ENCODE peak calls at places on chromosomes 13 and 19, in ten cellular contexts. W, M, R, E, L, B, Y, T, X and H are unnamed samples. For H3K4me1, the result is how much of the 10 kb centered on the place peaks cover.

GRCh38 chr19:39430675-39431593 is 4.8 kb downstream of the RPS16 start:
- DNase-seq in W (peak), M (no peak), R (peak), E (peak), L (no peak), B (peak), Y (no peak), T (no peak), X (no peak), H (peak)

GRCh38 chr13:27913116-27913515 is 6.7 kb upstream of the PDX1 start:
- DNase-seq in W (no peak), M (no peak), R (no peak), E (no peak), L (no peak), B (no peak), Y (no peak), T (no peak), X (no peak), H (no peak)

GRCh38 chr13:67069117-67069767 is 160.9 kb downstream of the PCDH9 start:
- DNase-seq in W (no peak), M (no peak), R (peak), E (no peak), L (no peak), B (peak), Y (no peak), T (no peak), X (no peak), H (no peak)

GRCh38 chr19:17557461-17557860 is 2.0 kb downstream of the COLGALT1 start:
- DNase-seq in W (no peak), M (no peak), R (no peak), E (no peak), L (no peak), B (no peak), Y (no peak), T (no peak), X (no peak), H (no peak)

GRCh38 chr13:26971990-26972888 is 199.4 kb downstream of the USP12 start:
- DNase-seq in W (peak), M (no peak), R (peak), E (no peak), L (no peak), B (peak), Y (peak), T (no peak), X (no peak), H (no peak)

GRCh38 chr19:15463865-15464371 is 426 bp downstream of the RASAL3 start:
- DNase-seq in W (peak), M (no peak), R (no peak), E (no peak), L (no peak), B (no peak), Y (no peak), T (peak), X (no peak), H (no peak)

GRCh38 chr13:32060319-32060924 is 28.8 kb downstream of the FRY start:
- DNase-seq in W (no peak), M (no peak), R (peak), E (no peak), L (no peak), B (no peak), Y (no peak), T (no peak), X (no peak), H (no peak)

GRCh38 chr13:33261426-33262068 is 24.0 kb downstream of the STARD13 start:
- DNase-seq in W (no peak), M (no peak), R (peak), E (no peak), L (no peak), B (no peak), Y (no peak), T (no peak), X (peak), H (no peak)

GRCh38 chr13:75473472-75473871 is 8.5 kb downstream of the TBC1D4 start:
- DNase-seq in W (no peak), M (no peak), R (no peak), E (no peak), L (no peak), B (no peak), Y (no peak), T (no peak), X (no peak), H (no peak)

GRCh38 chr19:16368385-16369305 is 44.0 kb downstream of the KLF2 start:
- DNase-seq in W (peak), M (no peak), R (no peak), E (no peak), L (no peak), B (no peak), Y (no peak), T (no peak), X (no peak), H (no peak)

GRCh38 chr13:79404985-79405384 is 1.1 kb downstream of the RBM26 start:
- DNase-seq in W (no peak), M (no peak), R (no peak), E (peak), L (no peak), B (no peak), Y (no peak), T (no peak), X (no peak), H (no peak)

GRCh38 chr13:21014666-21015170 is 46.7 kb downstream of the LATS2 start:
- DNase-seq in W (peak), M (no peak), R (peak), E (peak), L (no peak), B (peak), Y (no peak), T (no peak), X (no peak), H (peak)

GRCh38 chr13:31328549-31329229 is 128.9 kb downstream of the B3GLCT start:
- DNase-seq in W (no peak), M (no peak), R (peak), E (no peak), L (no peak), B (no peak), Y (no peak), T (no peak), X (no peak), H (no peak)

GRCh38 chr13:32381539-32381938 is 46.4 kb downstream of the N4BP2L1 start:
- DNase-seq in W (no peak), M (no peak), R (peak), E (peak), L (no peak), B (peak), Y (peak), T (no peak), X (no peak), H (peak)

GRCh38 chr13:30395192-30396158 is 26.8 kb upstream of the UBE2L5 start:
- DNase-seq in W (peak), M (peak), R (peak), E (peak), L (peak), B (peak), Y (no peak), T (peak), X (peak), H (peak)

GRCh38 chr13:95791084-95791722 is 114.3 kb downstream of the DNAJC3 start:
- DNase-seq in W (no peak), M (no peak), R (no peak), E (no peak), L (no peak), B (no peak), Y (no peak), T (no peak), X (no peak), H (no peak)

GRCh38 chr19:44142014-44142523 is 715 bp downstream of the ZNF234 start:
- DNase-seq in W (no peak), M (no peak), R (peak), E (peak), L (no peak), B (no peak), Y (no peak), T (no peak), X (no peak), H (peak)

GRCh38 chr13:110129539-110130186 is 177.3 kb downstream of the COL4A1 start:
- DNase-seq in W (no peak), M (no peak), R (no peak), E (no peak), L (peak), B (no peak), Y (no peak), T (no peak), X (no peak), H (no peak)

GRCh38 chr19:18859676-18860301 is 28.0 kb downstream of the UPF1 start:
- DNase-seq in W (peak), M (no peak), R (no peak), E (peak), L (no peak), B (no peak), Y (no peak), T (no peak), X (peak), H (no peak)

DNA sequence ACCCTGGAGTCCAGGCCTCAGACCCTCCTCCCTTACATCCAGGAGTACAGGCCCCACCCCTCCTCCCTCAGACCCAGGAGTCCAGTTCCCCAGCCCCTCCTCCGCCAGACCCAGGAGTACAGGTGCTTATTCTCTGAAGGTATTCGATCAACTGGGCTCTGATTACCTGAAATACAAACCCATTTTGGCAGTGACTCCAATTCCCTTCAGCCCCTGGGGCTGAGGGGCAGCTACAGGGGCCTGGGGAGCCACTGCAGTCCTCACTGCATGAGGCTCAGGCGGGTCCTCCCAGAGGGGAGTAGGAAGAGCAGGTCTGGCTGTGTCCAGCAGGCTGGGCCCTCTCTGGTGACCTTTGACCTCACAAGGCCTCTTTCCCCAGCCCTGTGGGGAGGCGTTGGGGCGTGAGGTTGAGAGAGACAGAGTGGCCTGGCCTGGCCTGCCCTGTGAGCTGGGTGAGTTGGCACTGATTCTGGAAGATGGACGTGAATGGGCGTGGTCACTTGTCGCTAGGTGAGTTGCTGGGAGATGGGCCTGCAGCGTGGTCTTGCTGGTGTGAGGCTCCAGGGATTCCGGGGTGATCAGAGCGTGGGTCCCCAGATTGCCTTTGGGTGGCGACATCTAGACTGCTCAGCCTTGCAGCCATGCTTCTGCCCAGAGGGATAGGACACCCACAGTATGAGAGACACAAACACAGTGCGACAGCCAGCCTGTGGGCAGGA is 3.1 kb downstream of the BCAT2 start:
- DNase-seq in W (peak), M (no peak), R (no peak), E (no peak), L (no peak), B (peak), Y (no peak), T (no peak), X (no peak), H (no peak)
- TF ChIP-seq CTCF in W (no peak), M (no peak), R (no peak), E (no peak), L (no peak), B (peak), Y (peak), T (no peak), X (no peak), H (no peak)

GRCh38 chr19:57754091-57754673 is 7.6 kb downstream of the ZNF776 start:
- DNase-seq in W (no peak), M (no peak), R (no peak), E (no peak), L (no peak), B (no peak), Y (no peak), T (no peak), X (no peak), H (no peak)

GRCh38 chr19:57755031-57755430 is 8.4 kb downstream of the ZNF776 start:
- DNase-seq in W (no peak), M (no peak), R (no peak), E (no peak), L (no peak), B (no peak), Y (no peak), T (no peak), X (no peak), H (no peak)

GRCh38 chr19:57757941-57758340 is 11.3 kb downstream of the ZNF776 start:
- DNase-seq in W (no peak), M (no peak), R (no peak), E (no peak), L (no peak), B (no peak), Y (no peak), T (no peak), X (no peak), H (no peak)

DNA sequence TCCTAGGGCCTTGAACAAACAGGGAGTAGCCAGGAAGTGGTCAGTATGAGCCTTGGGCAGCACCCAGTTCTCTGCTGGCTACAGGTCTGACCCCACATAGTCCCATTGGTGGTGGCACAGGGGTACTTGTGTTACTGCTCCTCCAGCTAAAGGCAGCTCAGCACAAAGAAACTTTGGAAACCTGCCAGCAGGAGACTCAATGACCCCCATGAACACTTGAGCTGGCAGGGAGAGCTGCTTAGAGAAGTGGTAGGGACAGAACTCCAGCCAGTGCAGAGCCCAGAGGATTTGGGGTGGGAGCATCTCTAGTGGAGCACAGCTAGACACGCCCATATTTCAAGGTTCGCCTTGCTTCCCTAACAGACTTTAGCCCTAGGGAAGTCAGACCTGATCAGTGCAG is 10.4 kb upstream of the ZNF586 start:
- DNase-seq in W (no peak), M (no peak), R (no peak), E (no peak), L (no peak), B (no peak), Y (no peak), T (no peak), X (no peak), H (peak)
- TF ChIP-seq POLR2A in W (no peak), M (no peak), R (no peak), E (peak), L (no peak), B (no peak), Y (no peak), T (no peak), X (no peak), H (no peak)

GRCh38 chr13:76723551-76724232 is 162.5 kb downstream of the KCTD12 start:
- DNase-seq in W (no peak), M (no peak), R (peak), E (peak), L (no peak), B (no peak), Y (peak), T (no peak), X (no peak), H (no peak)
- H3K4me1 ChIP-seq in W (under half), M (under half), R (under half), E (under half), L (under half), B (under half), Y (under half), T (under half), X (under half), H (under half)

GRCh38 chr19:50910722-50911121 is 473 bp downstream of the KLK4 start:
- DNase-seq in W (no peak), M (no peak), R (no peak), E (no peak), L (no peak), B (no peak), Y (no peak), T (no peak), X (no peak), H (no peak)

GRCh38 chr19:50902640-50903039 is 8.6 kb downstream of the KLK4 start:
- DNase-seq in W (no peak), M (no peak), R (no peak), E (no peak), L (no peak), B (no peak), Y (no peak), T (no peak), X (no peak), H (no peak)

GRCh38 chr19:50909240-50910070 is 1.7 kb downstream of the KLK4 start:
- DNase-seq in W (peak), M (no peak), R (no peak), E (peak), L (no peak), B (peak), Y (peak), T (no peak), X (peak), H (peak)

GRCh38 chr19:50908311-50908710 is 2.9 kb downstream of the KLK4 start:
- DNase-seq in W (no peak), M (no peak), R (no peak), E (no peak), L (no peak), B (no peak), Y (no peak), T (no peak), X (no peak), H (no peak)

DNA sequence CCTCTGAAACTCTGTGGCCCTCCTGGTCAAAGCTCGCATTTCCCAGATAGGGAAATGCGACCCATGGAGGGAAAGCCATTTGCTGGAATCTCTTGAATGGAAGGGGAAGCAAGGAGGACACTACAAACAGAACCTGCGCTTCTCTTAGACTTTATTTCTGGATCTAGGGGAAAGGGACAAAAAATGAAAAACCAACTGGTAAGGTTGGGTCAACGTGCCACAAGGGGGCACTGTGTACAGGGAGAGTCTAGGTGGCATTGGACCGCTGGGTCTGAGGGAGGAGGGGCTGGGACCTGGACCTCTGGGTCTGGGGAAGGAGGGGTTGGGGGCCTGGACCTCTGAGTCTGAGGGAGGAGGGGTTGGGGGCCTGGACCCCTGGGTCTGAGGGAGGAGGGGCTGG is 5.0 kb downstream of the KLK4 start:
- DNase-seq in W (peak), M (no peak), R (no peak), E (no peak), L (no peak), B (peak), Y (no peak), T (no peak), X (no peak), H (peak)
- TF ChIP-seq CTCF in W (peak), M (peak), R (peak), E (peak), L (peak), B (peak), Y (peak), T (peak), X (no peak), H (no peak)

DNA sequence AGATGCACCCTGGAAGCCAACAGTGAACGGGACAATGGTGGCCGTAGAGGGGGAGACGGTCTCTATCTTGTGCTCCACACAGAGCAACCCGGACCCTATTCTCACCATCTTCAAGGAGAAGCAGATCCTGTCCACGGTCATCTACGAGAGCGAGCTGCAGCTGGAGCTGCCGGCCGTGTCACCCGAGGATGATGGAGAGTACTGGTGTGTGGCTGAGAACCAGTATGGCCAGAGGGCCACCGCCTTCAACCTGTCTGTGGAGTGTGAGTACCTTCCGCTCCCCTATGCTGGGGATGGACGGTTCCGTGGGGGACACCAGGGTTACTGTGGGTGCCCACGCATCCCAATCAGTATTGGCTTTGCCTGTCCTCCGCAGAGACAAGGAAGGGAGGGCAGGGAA is 10.5 kb downstream of the MAG start:
- DNase-seq in W (no peak), M (no peak), R (no peak), E (no peak), L (no peak), B (no peak), Y (no peak), T (no peak), X (no peak), H (no peak)
- TF ChIP-seq POLR2A in W (no peak), M (no peak), R (no peak), E (no peak), L (no peak), B (no peak), Y (no peak), T (no peak), X (no peak), H (no peak)

DNA sequence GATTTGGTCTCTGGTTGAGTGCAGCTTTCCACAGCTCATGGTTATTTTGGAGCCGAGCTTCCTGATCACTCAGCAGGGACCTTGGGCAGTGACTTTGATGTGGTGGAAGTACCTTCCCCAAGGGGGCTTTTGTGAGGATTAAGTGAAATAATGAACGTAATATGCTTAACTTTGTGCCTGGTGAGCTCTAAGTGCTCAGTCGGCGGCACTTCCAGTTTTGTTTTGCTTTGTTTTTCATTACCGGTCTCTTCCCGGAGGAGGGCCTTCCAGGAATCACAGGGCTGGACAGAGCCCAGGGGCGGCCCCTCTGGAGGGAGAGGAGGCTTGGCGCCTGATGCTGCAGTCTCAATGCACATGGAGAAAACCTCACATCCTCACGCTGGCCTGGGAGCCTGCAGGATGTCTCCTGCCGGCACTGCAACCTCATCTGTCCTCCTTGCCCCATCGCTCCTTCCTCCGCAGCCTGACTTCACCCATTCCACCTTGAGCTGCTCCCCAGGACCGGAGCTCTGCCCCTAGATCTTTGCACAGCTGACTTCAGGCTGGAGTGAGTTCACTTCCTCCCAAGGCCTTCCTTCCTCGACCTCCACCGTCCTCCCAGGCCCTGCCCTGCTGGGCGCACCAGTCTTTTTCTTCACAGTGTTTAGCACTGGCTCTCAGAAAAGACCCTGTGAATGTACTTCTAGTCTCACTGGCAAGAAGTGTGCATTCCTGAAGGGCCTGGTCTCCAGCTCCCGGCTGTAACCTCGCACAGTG is 1.6 kb downstream of the PLEKHF1 start:
- DNase-seq in W (peak), M (no peak), R (peak), E (peak), L (no peak), B (no peak), Y (no peak), T (no peak), X (peak), H (peak)
- H3K4me1 ChIP-seq in W (under half), M (half or more), R (under half), E (under half), L (half or more), B (under half), Y (under half), T (half or more), X (under half), H (half or more)

GRCh38 chr19:31314849-31315620 is 34.2 kb downstream of the TSHZ3 start:
- DNase-seq in W (no peak), M (no peak), R (no peak), E (no peak), L (no peak), B (peak), Y (no peak), T (no peak), X (no peak), H (no peak)
- TF ChIP-seq CTCF in W (no peak), M (no peak), R (peak), E (no peak), L (peak), B (no peak), Y (peak), T (no peak), X (no peak), H (no peak)

GRCh38 chr13:45133396-45134118 is 13.2 kb downstream of the GTF2F2 start:
- DNase-seq in W (no peak), M (no peak), R (no peak), E (no peak), L (no peak), B (peak), Y (no peak), T (no peak), X (no peak), H (no peak)
- TF ChIP-seq POLR2A in W (no peak), M (no peak), R (no peak), E (no peak), L (no peak), B (no peak), Y (no peak), T (no peak), X (no peak), H (no peak)